ENCODE peak calls at places on chromosomes 2 and 18, in seven cellular contexts. S is PC-3, F is GM23248, P is hepatocyte, R is MM.1S, B is neural progenitor cell, C is HCT116. W is an unnamed sample.

GRCh38 chr2:95058989-95059601 is 33.6 kb downstream of the MAL start:
- DNase-seq in P (no peak), S (no peak), C (no peak), B (no peak), R (no peak), F (no peak), W (no peak)

GRCh38 chr2:32947484-32948143 is 861 bp downstream of the LTBP1 start:
- DNase-seq in C (no peak), R (peak; percentile 38), B (peak; percentile 85), S (peak; percentile 64), P (peak; percentile 62), F (peak; percentile 54), W (peak; percentile 77)

GRCh38 chr18:78519394-78520062 is 460.1 kb upstream of the SALL3 start:
- DNase-seq in F (no peak), C (no peak), P (no peak), R (no peak), B (no peak), S (no peak), W (no peak)

GRCh38 chr2:120679526-120679925 is 56.1 kb upstream of the GLI2 start:
- DNase-seq in R (no peak), B (no peak), F (no peak), C (no peak), P (no peak), S (no peak), W (no peak)

GRCh38 chr2:1606421-1607235 is 137.7 kb downstream of the PXDN start:
- DNase-seq in S (no peak), R (no peak), F (no peak), B (no peak), C (no peak), P (no peak), W (no peak)

GRCh38 chr18:79965119-79965902 is 868 bp downstream of the HSBP1L1 start:
- DNase-seq in S (peak; percentile 72), P (peak; percentile 89), B (no peak), R (no peak), C (no peak), F (peak; percentile 82), W (peak; percentile 62)

GRCh38 chr2:143528021-143528420 is 398.8 kb downstream of the ARHGAP15 start:
- DNase-seq in P (no peak), R (no peak), F (no peak), S (no peak), B (peak; percentile 27), C (no peak), W (no peak)

GRCh38 chr18:48663931-48664847 is 125.4 kb downstream of the CTIF start:
- DNase-seq in S (peak; percentile 48), B (peak; percentile 72), F (peak; percentile 66), P (peak; percentile 71), R (peak; percentile 42), C (no peak), W (peak; percentile 88)

GRCh38 chr18:32902566-32903330 is 129.9 kb upstream of the KLHL14 start:
- DNase-seq in C (no peak), R (no peak), P (no peak), B (no peak), S (no peak), F (no peak), W (no peak)

GRCh38 chr18:57533399-57533884 is 53.1 kb downstream of the FECH start:
- DNase-seq in S (no peak), C (no peak), B (peak; percentile 54), R (no peak), P (no peak), F (no peak), W (peak; percentile 56)

GRCh38 chr2:138622606-138623005 is 121.0 kb downstream of the SPOPL start:
- DNase-seq in F (no peak), S (no peak), P (no peak), C (no peak), R (no peak), B (no peak), W (no peak)

GRCh38 chr2:109615637-109616144 is 1.5 kb downstream of the SOWAHC start:
- DNase-seq in R (no peak), B (peak; percentile 37), C (no peak), S (peak; percentile 34), F (no peak), P (no peak), W (peak; percentile 61)

GRCh38 chr2:28233070-28233718 is 159.5 kb upstream of the FOSL2 start:
- DNase-seq in B (no peak), C (no peak), F (peak; percentile 57), P (peak; percentile 38), S (peak; percentile 44), R (no peak), W (no peak)

GRCh38 chr2:5691659-5692529 is at the start of gene SOX11:
- DNase-seq in C (no peak), F (peak; percentile 72), B (peak; percentile 97), S (no peak), R (no peak), P (peak; percentile 97), W (peak; percentile 97)

GRCh38 chr2:239324456-239324855 is 76.4 kb downstream of the HDAC4 start:
- DNase-seq in F (no peak), R (no peak), P (no peak), S (no peak), B (no peak), C (no peak), W (no peak)

GRCh38 chr2:134600208-134600607 is 118.6 kb downstream of the TMEM163 start:
- DNase-seq in F (no peak), P (no peak), C (no peak), B (no peak), R (no peak), S (no peak), W (no peak)

GRCh38 chr2:237134831-237135230 is 49.1 kb downstream of the COPS8 start:
- DNase-seq in S (no peak), C (no peak), R (no peak), F (no peak), P (no peak), B (no peak), W (no peak)

GRCh38 chr2:138029238-138029637 is 65.0 kb downstream of the HNMT start:
- DNase-seq in F (peak; percentile 25), B (no peak), C (no peak), P (no peak), S (no peak), R (no peak), W (no peak)

GRCh38 chr2:207768168-207768890 is 1.4 kb downstream of the FZD5 start:
- DNase-seq in S (peak; percentile 59), F (peak; percentile 63), B (peak; percentile 76), C (no peak), P (peak; percentile 62), R (no peak), W (peak; percentile 59)

GRCh38 chr2:39772086-39772811 is 6.8 kb downstream of the THUMPD2 start:
- DNase-seq in F (peak; percentile 75), C (no peak), B (no peak), R (no peak), S (peak; percentile 61), P (no peak), W (peak; percentile 37)

GRCh38 chr2:74756356-74756890 is 77.5 kb upstream of the HK2 start:
- DNase-seq in P (no peak), F (no peak), B (no peak), S (no peak), C (no peak), R (no peak), W (no peak)

GRCh38 chr2:191115391-191115790 is 35.4 kb downstream of the STAT4 start:
- DNase-seq in P (no peak), S (no peak), B (no peak), C (no peak), R (no peak), F (peak; percentile 23), W (no peak)

DNA sequence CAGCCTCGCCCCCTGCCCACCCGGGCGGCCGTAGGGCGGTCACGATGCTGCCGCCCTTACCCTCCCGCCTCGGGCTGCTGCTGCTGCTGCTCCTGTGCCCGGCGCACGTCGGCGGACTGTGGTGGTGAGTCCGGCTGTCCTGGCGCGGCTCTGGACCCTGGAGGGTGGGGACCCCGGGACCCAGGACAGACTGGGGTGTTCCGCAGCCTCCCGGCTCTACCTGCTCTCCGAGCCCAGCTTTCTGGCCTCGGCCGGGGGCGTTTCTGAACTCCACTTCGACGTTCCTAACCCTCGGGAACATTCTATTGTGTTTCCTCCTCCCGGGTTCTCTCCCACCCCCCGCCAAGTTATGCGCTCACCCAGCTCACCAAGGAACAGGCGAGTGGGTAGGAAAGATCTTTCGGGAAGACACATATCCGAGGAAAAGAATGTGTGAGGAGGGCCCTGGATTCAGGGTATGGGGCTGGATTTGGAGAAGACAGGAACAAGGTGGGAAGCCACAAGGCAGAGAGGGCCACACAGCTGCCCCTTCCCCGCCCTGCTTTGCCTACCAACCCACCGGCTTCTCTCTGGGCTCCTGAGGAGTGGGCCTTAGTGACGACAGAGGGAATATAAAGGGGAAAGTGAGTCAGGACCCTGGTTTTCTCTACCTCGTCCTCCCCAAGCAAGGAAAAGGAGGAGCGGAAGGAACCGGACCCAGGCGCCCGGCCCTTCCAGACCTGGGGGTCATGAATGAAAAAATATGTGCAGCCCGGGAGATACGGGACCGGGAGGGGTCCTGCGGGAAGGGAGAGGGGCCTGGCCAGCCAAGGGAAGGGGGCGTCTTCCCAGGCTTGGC is 608 bp downstream of the WNT6 start:
- DNase-seq in F (no peak), R (no peak), B (no peak), C (no peak), S (no peak), P (no peak), W (no peak)
- TF ChIP-seq EZH2 in F (peak; percentile 99), R (peak; percentile 97), B (peak; percentile 89), C (peak; percentile 89), S (peak; percentile 92), P (peak; percentile 85), W (peak; percentile 98)

GRCh38 chr2:167480986-167481309 is 592.7 kb downstream of the XIRP2 start:
- DNase-seq in R (no peak), F (no peak), P (no peak), B (peak; percentile 17), S (peak; percentile 12), C (no peak), W (peak; percentile 25)
- H2AFZ ChIP-seq in R (peak overlapping the region; percentile 76), F (no peak overlapping the region), P (no peak overlapping the region), B (no peak overlapping the region), S (no peak overlapping the region), C (no peak overlapping the region), W (no peak overlapping the region)

GRCh38 chr2:72235497-72236413 is 88.1 kb upstream of the CYP26B1 start:
- DNase-seq in S (no peak), B (no peak), C (no peak), F (peak; percentile 26), R (no peak), P (no peak), W (no peak)
- TF ChIP-seq EZH2phosphoT487 in S (no peak), B (no peak), C (no peak), F (no peak), R (no peak), P (no peak), W (no peak)

DNA sequence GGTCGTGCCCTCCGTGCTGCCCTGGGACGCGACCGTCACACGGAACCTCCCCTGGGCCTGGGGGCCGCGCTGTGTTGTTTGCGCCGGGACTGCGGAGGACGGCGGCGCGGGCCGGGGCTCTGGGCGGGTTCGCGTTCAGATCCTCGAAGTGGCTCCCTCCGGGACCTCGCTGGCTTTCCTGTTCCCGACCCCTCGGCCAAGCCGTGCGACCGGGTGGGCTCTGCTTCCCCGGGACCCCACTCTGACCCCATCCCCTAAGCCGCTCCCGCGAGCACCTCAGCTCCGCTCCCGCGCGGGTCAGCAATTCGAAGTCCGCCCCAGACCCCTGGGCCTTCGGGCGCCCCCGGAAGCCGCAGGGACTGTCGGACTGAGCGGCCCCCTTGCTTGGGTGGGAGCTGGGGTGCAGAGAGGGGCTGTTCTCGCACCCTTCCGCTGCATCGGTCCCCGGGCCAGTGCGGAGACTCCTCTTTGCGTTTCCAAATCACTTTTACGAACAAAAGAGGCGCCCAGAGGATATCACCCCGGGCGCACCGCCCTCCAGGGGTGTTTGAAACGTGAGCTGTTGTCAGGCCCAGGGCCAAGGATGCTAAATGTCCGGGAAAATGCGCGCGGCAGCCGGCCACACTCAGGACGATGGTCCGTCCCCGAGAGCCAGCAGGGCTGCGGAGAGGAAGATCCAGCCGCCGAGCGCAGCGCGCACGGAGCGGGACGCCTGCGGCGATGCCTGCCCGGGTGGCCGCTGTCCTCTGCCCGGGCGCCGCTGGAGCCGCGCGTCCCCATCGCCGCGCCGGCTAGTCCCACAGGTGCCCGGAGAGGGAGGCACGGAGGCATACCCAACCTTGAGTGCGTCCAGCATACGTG is 73.5 kb downstream of the ZCCHC2 start:
- DNase-seq in B (peak; percentile 55), S (no peak), C (no peak), F (peak; percentile 49), P (peak; percentile 36), R (no peak), W (peak; percentile 62)
- TF ChIP-seq EZH2 in B (peak; percentile 93), S (no peak), C (no peak), F (no peak), P (peak; percentile 71), R (no peak), W (peak; percentile 28)

W was measured in GM23338.